ENCODE peak calls at places on chromosomes 12 and 14, in four cellular contexts. H is A549, T is left ventricle myocardium inferior, X is left lung. M is an unnamed sample.

GRCh38 chr12:47904647-47905312 is at the start of gene VDR:
- DNase-seq in H (peak), T (peak), X (peak), M (no peak)

GRCh38 chr12:29396774-29397173 is 15.8 kb upstream of the ERGIC2 start:
- DNase-seq in H (no peak), T (no peak), X (no peak), M (no peak)

GRCh38 chr14:68981539-68981976 is 2.5 kb upstream of the ACTN1 start:
- DNase-seq in H (no peak), T (no peak), X (no peak), M (no peak)

GRCh38 chr14:74562515-74563232 is 49.4 kb downstream of the LTBP2 start:
- DNase-seq in H (peak), T (no peak), X (no peak), M (no peak)

GRCh38 chr14:50107850-50108249 is 8.5 kb downstream of the VCPKMT start:
- DNase-seq in H (no peak), T (no peak), X (no peak), M (no peak)

GRCh38 chr12:132248439-132249157 is 80.8 kb downstream of the GALNT9 start:
- DNase-seq in H (no peak), T (no peak), X (peak), M (peak)

GRCh38 chr12:129193263-129193871 is 340.1 kb downstream of the GLT1D1 start:
- DNase-seq in H (peak), T (no peak), X (no peak), M (no peak)

GRCh38 chr14:102210421-102211042 is 70.8 kb downstream of the WDR20 start:
- DNase-seq in H (no peak), T (no peak), X (peak), M (no peak)

GRCh38 chr14:91277546-91278382 is 33.3 kb upstream of the GPR68 start:
- DNase-seq in H (no peak), T (no peak), X (no peak), M (no peak)

GRCh38 chr14:50821471-50822464 is 9.2 kb downstream of the NIN start:
- DNase-seq in H (no peak), T (peak), X (peak), M (no peak)

GRCh38 chr12:111174283-111175108 is 194.4 kb downstream of the PHETA1 start:
- DNase-seq in H (peak), T (no peak), X (no peak), M (no peak)

GRCh38 chr14:68395585-68395984 is 397.3 kb downstream of the ZFP36L1 start:
- DNase-seq in H (peak), T (no peak), X (no peak), M (no peak)

GRCh38 chr14:91252901-91253794 is 8.6 kb upstream of the GPR68 start:
- DNase-seq in H (no peak), T (peak), X (peak), M (no peak)

GRCh38 chr12:4742421-4742970 is 22.3 kb downstream of the GALNT8 start:
- DNase-seq in H (no peak), T (no peak), X (no peak), M (no peak)

GRCh38 chr12:106086696-106087095 is 52.1 kb downstream of the NUAK1 start:
- DNase-seq in H (no peak), T (no peak), X (no peak), M (peak)

GRCh38 chr12:3728686-3729085 is 24.2 kb downstream of the CRACR2A start:
- DNase-seq in H (no peak), T (no peak), X (no peak), M (no peak)

GRCh38 chr12:89135976-89136634 is 216.2 kb downstream of the DUSP6 start:
- DNase-seq in H (peak), T (no peak), X (no peak), M (no peak)

GRCh38 chr14:53412819-53413664 is 259.9 kb upstream of the DDHD1 start:
- DNase-seq in H (peak), T (no peak), X (no peak), M (no peak)

GRCh38 chr14:65243766-65244442 is 141.6 kb upstream of the MAX start:
- DNase-seq in H (peak), T (no peak), X (no peak), M (no peak)

GRCh38 chr12:86772688-86773087 is 516.5 kb upstream of the MGAT4C start:
- DNase-seq in H (no peak), T (no peak), X (no peak), M (no peak)

GRCh38 chr14:46197856-46198255 is 453.7 kb downstream of the RPL10L start:
- DNase-seq in H (no peak), T (no peak), X (no peak), M (no peak)

GRCh38 chr12:15532364-15532977 is 210.2 kb downstream of the PTPRO start:
- DNase-seq in H (peak), T (no peak), X (no peak), M (no peak)

GRCh38 chr12:113416091-113416754 is 6.0 kb upstream of the SDSL start:
- DNase-seq in H (peak), T (no peak), X (no peak), M (no peak)

GRCh38 chr14:68626386-68626785 is 166.5 kb downstream of the ZFP36L1 start:
- DNase-seq in H (no peak), T (peak), X (no peak), M (no peak)

GRCh38 chr12:124919646-124920352 is 5.3 kb upstream of the UBC start:
- DNase-seq in H (peak), T (no peak), X (no peak), M (no peak)

GRCh38 chr12:111642681-111643427 is 42.9 kb downstream of the BRAP start:
- DNase-seq in H (no peak), T (no peak), X (no peak), M (no peak)

GRCh38 chr12:12822886-12823285 is 9.7 kb downstream of the DDX47 start:
- DNase-seq in H (no peak), T (no peak), X (no peak), M (no peak)

GRCh38 chr14:91127411-91127810 is 13.5 kb downstream of the DGLUCY start:
- DNase-seq in H (no peak), T (peak), X (peak), M (no peak)

GRCh38 chr12:118029166-118029565 is 12.7 kb downstream of the RFC5 start:
- DNase-seq in H (no peak), T (no peak), X (no peak), M (no peak)

GRCh38 chr12:46367351-46368029 is 5.1 kb downstream of the SLC38A2 start:
- DNase-seq in H (no peak), T (no peak), X (no peak), M (no peak)

DNA sequence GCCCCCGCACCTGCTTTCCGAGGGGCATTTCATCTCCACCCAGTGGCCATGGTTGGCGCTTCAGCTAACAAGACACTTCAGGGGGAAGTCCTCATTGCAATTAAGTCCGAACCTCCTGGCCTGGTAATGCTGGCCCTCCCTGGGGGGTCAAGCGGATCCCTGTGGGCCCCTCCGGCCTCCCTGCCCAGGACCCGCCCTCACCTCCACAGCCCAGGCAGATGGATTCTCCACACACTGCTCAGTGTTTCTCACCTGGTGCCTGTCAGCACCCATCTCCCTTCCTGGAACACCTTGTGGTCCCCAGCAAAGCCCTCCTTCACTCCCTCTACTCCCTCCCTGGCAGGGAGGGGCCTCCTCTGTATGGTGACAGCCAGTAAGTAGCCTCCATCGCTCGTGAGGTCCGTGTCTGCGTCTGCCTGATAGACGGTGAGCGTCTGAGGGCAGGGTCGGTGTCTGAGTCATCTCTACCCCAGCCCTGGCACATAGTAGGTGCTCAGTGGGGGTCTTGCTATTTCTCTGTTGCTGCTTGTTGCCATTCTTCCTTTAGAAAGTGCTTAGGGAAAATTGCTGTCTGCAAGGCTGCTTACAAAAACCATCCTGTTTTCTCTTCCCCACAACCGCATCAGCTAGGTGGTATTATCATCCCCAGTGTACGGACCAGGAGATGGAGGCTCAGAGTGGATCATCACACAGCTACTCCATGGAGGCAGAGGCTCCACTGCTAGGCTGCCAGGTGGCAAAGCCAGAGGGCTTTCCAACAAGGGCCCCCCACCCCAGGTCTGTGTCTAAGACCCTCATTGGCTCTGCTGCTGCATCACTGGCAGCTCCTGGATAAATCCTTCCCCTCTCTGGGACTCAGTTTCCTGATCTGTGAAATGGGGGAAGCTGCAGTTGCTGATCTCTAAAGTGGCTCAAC is 39.7 kb upstream of the EML1 start:
- DNase-seq in H (no peak), T (no peak), X (no peak), M (no peak)
- H3K27ac ChIP-seq in H (peak), T (peak), X (no peak), M (no peak)

DNA sequence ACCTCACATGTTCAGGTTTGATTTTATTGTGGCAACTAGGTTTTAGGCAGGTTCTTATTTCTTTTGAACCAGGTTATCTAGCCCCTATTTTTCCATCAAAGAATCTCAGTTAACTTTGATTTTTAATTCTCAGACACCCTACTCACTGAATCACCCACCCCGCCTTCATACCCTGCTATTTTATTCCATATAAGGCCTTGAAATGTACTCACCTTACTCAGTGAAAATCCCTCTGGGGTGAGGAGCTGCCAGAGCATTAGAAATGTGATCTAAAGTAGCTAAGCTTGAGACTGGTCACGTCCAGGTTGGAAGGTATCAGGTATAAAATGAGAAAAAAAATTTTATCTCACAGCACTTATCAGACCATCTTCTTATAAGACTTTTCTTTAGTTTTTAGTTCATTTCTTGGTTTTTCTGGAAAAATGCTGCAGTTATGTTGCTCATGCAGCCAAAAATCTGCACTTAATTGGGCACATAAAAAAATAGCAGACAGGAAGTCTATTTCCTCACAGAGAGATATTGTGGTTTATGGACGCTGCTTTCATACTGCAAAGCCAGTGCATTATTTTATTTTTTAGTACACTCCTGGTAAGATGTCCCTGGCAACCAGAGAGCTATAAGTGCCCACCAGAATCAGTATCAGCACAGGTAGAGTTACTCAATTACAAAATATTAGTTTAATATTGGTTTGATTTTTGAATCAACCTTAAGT is 101.5 kb upstream of the CCDC91 start:
- DNase-seq in H (peak), T (no peak), X (no peak), M (no peak)
- TF ChIP-seq CTCF in H (no peak), T (no peak), X (no peak), M (no peak)

GRCh38 chr12:53380104-53380796 is at the start of gene SP1:
- DNase-seq in H (peak), T (peak), X (peak), M (peak)

GRCh38 chr12:53376747-53377146 is 3.2 kb upstream of the SP1 start:
- DNase-seq in H (no peak), T (no peak), X (no peak), M (no peak)

GRCh38 chr12:53378705-53379388 is 1.1 kb upstream of the SP1 start:
- DNase-seq in H (no peak), T (no peak), X (no peak), M (no peak)

GRCh38 chr12:53379389-53380103 is 430 bp upstream of the SP1 start:
- DNase-seq in H (peak), T (peak), X (peak), M (peak)

GRCh38 chr12:53378222-53378621 is 1.8 kb upstream of the SP1 start:
- DNase-seq in H (no peak), T (no peak), X (peak), M (no peak)
- H3K27ac ChIP-seq in H (peak), T (peak), X (peak), M (peak)

GRCh38 chr12:31768046-31768445 is 39.2 kb upstream of the AMN1 start:
- DNase-seq in H (no peak), T (no peak), X (no peak), M (no peak)
- TF ChIP-seq CTCF in H (no peak), T (no peak), X (no peak), M (no peak)